ENCODE peak calls at places on chromosomes 1 and 21, in five cellular contexts. K, V, C, A and F are unnamed samples.

GRCh38 chr1:73722055-73722454 is 475.9 kb downstream of the LRRIQ3 start:
- DNase-seq in K (no peak), A (no peak), V (no peak), C (no peak), F (no peak)

GRCh38 chr21:37198989-37199924 is 67.9 kb downstream of the VPS26C start:
- DNase-seq in C (no peak), A (no peak), V (peak; percentile 51), K (no peak), F (peak; percentile 52)

GRCh38 chr21:32529679-32530078 is 55.6 kb downstream of the TCP10L start:
- DNase-seq in K (no peak), A (peak; percentile 25), C (no peak), V (no peak), F (no peak)

GRCh38 chr1:89068291-89068690 is 3.3 kb upstream of the GBP1 start:
- DNase-seq in C (no peak), V (peak; percentile 44), K (no peak), A (peak; percentile 79), F (no peak)

GRCh38 chr21:34177919-34178567 is 104.7 kb downstream of the MRPS6 start:
- DNase-seq in C (no peak), A (no peak), V (no peak), K (no peak), F (no peak)

GRCh38 chr1:24551290-24551859 is 4.5 kb upstream of the NCMAP start:
- DNase-seq in K (no peak), C (no peak), A (no peak), V (no peak), F (no peak)

GRCh38 chr1:230610589-230610988 is 31.7 kb upstream of the COG2 start:
- DNase-seq in C (no peak), A (no peak), K (peak; percentile 64), V (no peak), F (no peak)

GRCh38 chr1:15095492-15095867 is 58.1 kb upstream of the TMEM51 start:
- DNase-seq in A (no peak), C (no peak), V (no peak), K (no peak), F (no peak)

GRCh38 chr21:37877888-37878684 is 38.2 kb downstream of the KCNJ6 start:
- DNase-seq in V (no peak), A (no peak), C (no peak), K (no peak), F (no peak)

GRCh38 chr1:37795340-37796110 is 1.9 kb downstream of the MANEAL start:
- DNase-seq in V (peak; percentile 80), K (no peak), C (peak; percentile 28), A (peak; percentile 41), F (no peak)

GRCh38 chr1:223670458-223671159 is 5.1 kb upstream of the CAPN8 start:
- DNase-seq in C (no peak), A (peak; percentile 50), K (peak; percentile 5), V (peak; percentile 42), F (peak; percentile 36)

GRCh38 chr1:36400514-36400824 is 2.8 kb upstream of the LSM10 start:
- DNase-seq in K (no peak), A (no peak), V (no peak), C (no peak), F (no peak)

GRCh38 chr1:25140073-25140797 is 92.1 kb downstream of the SYF2 start:
- DNase-seq in C (no peak), V (no peak), K (no peak), A (no peak), F (no peak)

GRCh38 chr1:192584951-192585350 is 9.4 kb downstream of the RGS1 start:
- DNase-seq in A (no peak), V (no peak), C (no peak), K (no peak), F (no peak)